ENCODE peak calls at places on chromosomes 1 and 21, in seven cellular contexts. B, W, I, G, X, M and Z are unnamed samples.

GRCh38 chr1:70207492-70207891 is 2.1 kb upstream of the LRRC40 start:
- DNase-seq in B (no peak), W (no peak), I (no peak), G (no peak), X (no peak), M (no peak), Z (no peak)

GRCh38 chr1:102941364-102941947 is 166.9 kb downstream of the COL11A1 start:
- DNase-seq in B (peak; percentile 11), W (no peak), I (no peak), G (peak; percentile 74), X (no peak), M (no peak), Z (no peak)

GRCh38 chr1:211736351-211736915 is 61.0 kb upstream of the NEK2 start:
- DNase-seq in B (peak; percentile 36), W (no peak), I (no peak), G (peak; percentile 11), X (no peak), M (no peak), Z (no peak)

GRCh38 chr1:147534386-147534785 is 6.9 kb upstream of the BCL9 start:
- DNase-seq in B (no peak), W (no peak), I (no peak), G (no peak), X (no peak), M (peak; percentile 10), Z (no peak)

GRCh38 chr1:209576798-209577197 is 6.7 kb upstream of the CAMK1G start:
- DNase-seq in B (no peak), W (peak; percentile 90), I (peak; percentile 92), G (peak; percentile 65), X (peak; percentile 87), M (peak; percentile 44), Z (peak; percentile 80)

GRCh38 chr1:88230126-88230525 is 453.9 kb upstream of the PKN2 start:
- DNase-seq in B (no peak), W (no peak), I (no peak), G (no peak), X (no peak), M (no peak), Z (no peak)

GRCh38 chr1:230231739-230232075 is 164.7 kb downstream of the GALNT2 start:
- DNase-seq in B (peak; percentile 60), W (no peak), I (peak; percentile 42), G (no peak), X (peak; percentile 81), M (no peak), Z (no peak)

GRCh38 chr21:38037416-38037815 is 121.2 kb upstream of the KCNJ6 start:
- DNase-seq in B (peak; percentile 27), W (no peak), I (no peak), G (peak; percentile 68), X (no peak), M (no peak), Z (no peak)

GRCh38 chr1:208781391-208782035 is 537.3 kb upstream of the PLXNA2 start:
- DNase-seq in B (no peak), W (no peak), I (no peak), G (no peak), X (no peak), M (no peak), Z (no peak)

GRCh38 chr1:7427066-7427465 is 344.0 kb upstream of the VAMP3 start:
- DNase-seq in B (peak; percentile 16), W (no peak), I (no peak), G (no peak), X (no peak), M (no peak), Z (no peak)

GRCh38 chr1:4594286-4594991 is 60.0 kb upstream of the AJAP1 start:
- DNase-seq in B (no peak), W (no peak), I (no peak), G (no peak), X (no peak), M (peak; percentile 31), Z (no peak)

GRCh38 chr1:2584822-2585317 is 1.7 kb upstream of the PRXL2B start:
- DNase-seq in B (no peak), W (peak; percentile 20), I (no peak), G (no peak), X (no peak), M (peak; percentile 41), Z (no peak)

GRCh38 chr1:153682730-153683129 is 4.2 kb downstream of the NPR1 start:
- DNase-seq in B (no peak), W (no peak), I (no peak), G (no peak), X (no peak), M (no peak), Z (no peak)

GRCh38 chr1:47785561-47786271 is 211.5 kb downstream of the TRABD2B start:
- DNase-seq in B (no peak), W (peak; percentile 39), I (peak; percentile 17), G (no peak), X (peak; percentile 39), M (no peak), Z (no peak)

GRCh38 chr1:102919659-102920058 is 188.7 kb downstream of the COL11A1 start:
- DNase-seq in B (peak; percentile 77), W (no peak), I (no peak), G (peak; percentile 57), X (no peak), M (no peak), Z (no peak)

GRCh38 chr1:56070601-56071000 is 508.8 kb downstream of the PLPP3 start:
- DNase-seq in B (no peak), W (no peak), I (no peak), G (no peak), X (no peak), M (no peak), Z (no peak)

GRCh38 chr1:220012259-220012658 is 34.0 kb downstream of the EPRS1 start:
- DNase-seq in B (peak; percentile 3), W (no peak), I (no peak), G (no peak), X (no peak), M (peak; percentile 32), Z (no peak)

GRCh38 chr1:35557611-35558373 is at the start of gene NCDN:
- DNase-seq in B (peak; percentile 95), W (peak; percentile 98), I (peak; percentile 95), G (peak; percentile 93), X (peak; percentile 96), M (peak; percentile 97), Z (peak; percentile 98)

GRCh38 chr21:33915368-33916199 is at the start of gene ATP5PO:
- DNase-seq in B (peak; percentile 93), W (peak; percentile 98), I (peak; percentile 96), G (peak; percentile 91), X (peak; percentile 99), M (peak; percentile 98), Z (peak; percentile 98)

GRCh38 chr1:85202092-85202863 is 1.5 kb upstream of the SYDE2 start:
- DNase-seq in B (no peak), W (no peak), I (no peak), G (peak; percentile 45), X (no peak), M (no peak), Z (no peak)

GRCh38 chr1:91744973-91745648 is 140.8 kb downstream of the TGFBR3 start:
- DNase-seq in B (no peak), W (no peak), I (no peak), G (peak; percentile 38), X (no peak), M (no peak), Z (no peak)

GRCh38 chr1:19754482-19754881 is 45.2 kb downstream of the TMCO4 start:
- DNase-seq in B (no peak), W (no peak), I (peak; percentile 23), G (no peak), X (no peak), M (no peak), Z (no peak)

GRCh38 chr1:147504801-147505303 is 36.4 kb upstream of the BCL9 start:
- DNase-seq in B (peak; percentile 49), W (peak; percentile 53), I (peak; percentile 63), G (no peak), X (no peak), M (no peak), Z (no peak)

GRCh38 chr1:205597691-205598314 is 34.0 kb downstream of the ELK4 start:
- DNase-seq in B (no peak), W (no peak), I (no peak), G (no peak), X (no peak), M (no peak), Z (peak; percentile 29)

GRCh38 chr1:239816090-239816812 is 275.4 kb upstream of the FMN2 start:
- DNase-seq in B (peak; percentile 86), W (peak; percentile 34), I (peak; percentile 23), G (peak; percentile 29), X (no peak), M (no peak), Z (no peak)

GRCh38 chr1:182368903-182369302 is 22.7 kb downstream of the GLUL start:
- DNase-seq in B (no peak), W (no peak), I (no peak), G (no peak), X (no peak), M (no peak), Z (no peak)

GRCh38 chr1:219422811-219423598 is 189.9 kb downstream of the ZC3H11B start:
- DNase-seq in B (peak; percentile 74), W (no peak), I (no peak), G (no peak), X (no peak), M (no peak), Z (no peak)

GRCh38 chr1:95098196-95098595 is 19.0 kb upstream of the TLCD4 start:
- DNase-seq in B (peak; percentile 45), W (no peak), I (no peak), G (no peak), X (no peak), M (no peak), Z (no peak)

GRCh38 chr1:221276911-221277310 is 397.7 kb downstream of the HLX start:
- DNase-seq in B (peak; percentile 63), W (no peak), I (no peak), G (no peak), X (no peak), M (no peak), Z (no peak)

GRCh38 chr21:44711327-44712202 is at the start of gene TSPEAR:
- DNase-seq in B (no peak), W (no peak), I (no peak), G (no peak), X (no peak), M (no peak), Z (peak; percentile 69)
- TF ChIP-seq CTCF in B (no peak), W (no peak), I (peak; percentile 13), G (no peak), X (no peak), M (no peak), Z (peak; percentile 21)

DNA sequence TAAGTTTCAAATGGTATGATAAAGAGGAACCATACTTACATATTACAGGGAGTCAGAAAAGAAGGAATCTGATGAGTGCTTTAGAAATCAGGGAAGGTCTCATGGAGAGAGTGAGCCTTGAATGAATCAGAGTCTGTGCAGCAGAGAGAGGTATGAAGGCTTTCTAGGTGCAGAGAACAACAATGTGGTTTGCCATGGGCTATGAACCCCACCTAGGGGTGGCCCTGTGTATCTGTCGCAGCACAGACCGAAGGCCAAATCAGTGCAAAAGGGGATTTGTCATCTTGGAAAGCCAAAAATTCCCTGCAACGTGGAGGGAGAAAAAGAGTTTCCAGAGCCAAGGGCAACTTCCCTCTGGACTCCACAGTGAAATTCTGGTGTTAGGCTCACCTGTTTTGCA is 3.5 kb downstream of the PAPPA2 start:
- DNase-seq in B (no peak), W (no peak), I (no peak), G (peak; percentile 54), X (no peak), M (peak; percentile 8), Z (no peak)
- TF ChIP-seq CTCF in B (no peak), W (peak; percentile 24), I (peak; percentile 51), G (peak; percentile 74), X (no peak), M (peak; percentile 68), Z (peak; percentile 63)

GRCh38 chr1:68188060-68188538 is 44.2 kb downstream of the WLS start:
- DNase-seq in B (no peak), W (no peak), I (no peak), G (no peak), X (no peak), M (no peak), Z (no peak)
- TF ChIP-seq CTCF in B (no peak), W (no peak), I (no peak), G (no peak), X (no peak), M (no peak), Z (no peak)

GRCh38 chr1:93061895-93062792 is 16.9 kb upstream of the MTF2 start:
- DNase-seq in B (peak; percentile 18), W (peak; percentile 36), I (no peak), G (peak; percentile 43), X (no peak), M (peak; percentile 86), Z (no peak)
- TF ChIP-seq CTCF in B (peak; percentile 34), W (peak; percentile 18), I (peak; percentile 37), G (peak; percentile 71), X (peak; percentile 37), M (peak; percentile 99), Z (peak; percentile 58)